ENCODE peak calls at places on chromosome 4, in ten cellular contexts. One of them, this sample, is unnamed. For H3K9me3, the result is how much of the 10 kb centered on the place peaks cover.

GRCh38 chr4:82801910-82802521 is 3.4 kb upstream of the SCD5 start:
- DNase-seq in ascending aorta: no peak
- DNase-seq in neural progenitor cell: no peak
- DNase-seq in IMR-90: peak
- DNase-seq in pancreas: no peak
- DNase-seq in right lobe of liver: no peak
- DNase-seq in mammary epithelial cell: peak
- DNase-seq in psoas muscle: no peak
- DNase-seq in uterus: no peak
- DNase-seq in upper lobe of right lung: no peak
- DNase-seq in this sample: no peak

GRCh38 chr4:156815717-156816319 is 155.8 kb downstream of the PDGFC start:
- DNase-seq in ascending aorta: no peak
- DNase-seq in neural progenitor cell: no peak
- DNase-seq in IMR-90: no peak
- DNase-seq in pancreas: no peak
- DNase-seq in right lobe of liver: no peak
- DNase-seq in mammary epithelial cell: no peak
- DNase-seq in psoas muscle: no peak
- DNase-seq in uterus: no peak
- DNase-seq in upper lobe of right lung: no peak
- DNase-seq in this sample: no peak

GRCh38 chr4:37803348-37803973 is 23.0 kb upstream of the PGM2 start:
- DNase-seq in ascending aorta: no peak
- DNase-seq in neural progenitor cell: peak
- DNase-seq in IMR-90: peak
- DNase-seq in pancreas: no peak
- DNase-seq in right lobe of liver: no peak
- DNase-seq in mammary epithelial cell: peak
- DNase-seq in psoas muscle: no peak
- DNase-seq in uterus: no peak
- DNase-seq in upper lobe of right lung: no peak
- DNase-seq in this sample: peak

GRCh38 chr4:73599182-73599581 is 21.1 kb downstream of the RASSF6 start:
- DNase-seq in ascending aorta: no peak
- DNase-seq in neural progenitor cell: peak
- DNase-seq in IMR-90: peak
- DNase-seq in pancreas: no peak
- DNase-seq in right lobe of liver: no peak
- DNase-seq in mammary epithelial cell: peak
- DNase-seq in psoas muscle: no peak
- DNase-seq in uterus: no peak
- DNase-seq in upper lobe of right lung: no peak
- DNase-seq in this sample: no peak

GRCh38 chr4:31362756-31363155 is 642.6 kb downstream of the PCDH7 start:
- DNase-seq in ascending aorta: no peak
- DNase-seq in neural progenitor cell: no peak
- DNase-seq in IMR-90: no peak
- DNase-seq in pancreas: no peak
- DNase-seq in right lobe of liver: no peak
- DNase-seq in mammary epithelial cell: no peak
- DNase-seq in psoas muscle: no peak
- DNase-seq in uterus: no peak
- DNase-seq in upper lobe of right lung: no peak
- DNase-seq in this sample: no peak

GRCh38 chr4:143559757-143560147 is 46.2 kb downstream of the SMARCA5 start:
- DNase-seq in ascending aorta: no peak
- DNase-seq in neural progenitor cell: no peak
- DNase-seq in IMR-90: no peak
- DNase-seq in pancreas: no peak
- DNase-seq in right lobe of liver: no peak
- DNase-seq in mammary epithelial cell: no peak
- DNase-seq in psoas muscle: no peak
- DNase-seq in uterus: no peak
- DNase-seq in upper lobe of right lung: no peak
- DNase-seq in this sample: peak

GRCh38 chr4:6354626-6355025 is 85.0 kb downstream of the WFS1 start:
- DNase-seq in ascending aorta: no peak
- DNase-seq in neural progenitor cell: no peak
- DNase-seq in IMR-90: no peak
- DNase-seq in pancreas: peak
- DNase-seq in right lobe of liver: no peak
- DNase-seq in mammary epithelial cell: no peak
- DNase-seq in psoas muscle: no peak
- DNase-seq in uterus: no peak
- DNase-seq in upper lobe of right lung: no peak
- DNase-seq in this sample: no peak

GRCh38 chr4:154595807-154596206 is 5.3 kb upstream of the FGA start:
- DNase-seq in ascending aorta: no peak
- DNase-seq in neural progenitor cell: no peak
- DNase-seq in IMR-90: no peak
- DNase-seq in pancreas: no peak
- DNase-seq in right lobe of liver: no peak
- DNase-seq in mammary epithelial cell: peak
- DNase-seq in psoas muscle: no peak
- DNase-seq in uterus: no peak
- DNase-seq in upper lobe of right lung: no peak
- DNase-seq in this sample: no peak

GRCh38 chr4:88592600-88593448 is 544 bp downstream of the HERC3 start:
- DNase-seq in ascending aorta: peak
- DNase-seq in neural progenitor cell: peak
- DNase-seq in IMR-90: peak
- DNase-seq in pancreas: peak
- DNase-seq in right lobe of liver: peak
- DNase-seq in mammary epithelial cell: peak
- DNase-seq in psoas muscle: peak
- DNase-seq in uterus: peak
- DNase-seq in upper lobe of right lung: peak
- DNase-seq in this sample: peak

GRCh38 chr4:132587626-132588025 is 561.5 kb upstream of the PCDH10 start:
- DNase-seq in ascending aorta: no peak
- DNase-seq in neural progenitor cell: no peak
- DNase-seq in IMR-90: no peak
- DNase-seq in pancreas: no peak
- DNase-seq in right lobe of liver: no peak
- DNase-seq in mammary epithelial cell: no peak
- DNase-seq in psoas muscle: no peak
- DNase-seq in uterus: no peak
- DNase-seq in upper lobe of right lung: no peak
- DNase-seq in this sample: no peak

GRCh38 chr4:20043992-20044391 is 207.7 kb upstream of the SLIT2 start:
- DNase-seq in ascending aorta: no peak
- DNase-seq in neural progenitor cell: no peak
- DNase-seq in IMR-90: no peak
- DNase-seq in pancreas: no peak
- DNase-seq in right lobe of liver: no peak
- DNase-seq in mammary epithelial cell: no peak
- DNase-seq in psoas muscle: no peak
- DNase-seq in uterus: no peak
- DNase-seq in upper lobe of right lung: no peak
- DNase-seq in this sample: no peak

GRCh38 chr4:185567828-185568442 is 32.6 kb upstream of the PDLIM3 start:
- DNase-seq in ascending aorta: peak
- DNase-seq in neural progenitor cell: no peak
- DNase-seq in IMR-90: peak
- DNase-seq in pancreas: peak
- DNase-seq in right lobe of liver: peak
- DNase-seq in mammary epithelial cell: no peak
- DNase-seq in psoas muscle: peak
- DNase-seq in uterus: peak
- DNase-seq in upper lobe of right lung: no peak
- DNase-seq in this sample: no peak

GRCh38 chr4:175646802-175647201 is 165.3 kb downstream of the GPM6A start:
- DNase-seq in ascending aorta: no peak
- DNase-seq in neural progenitor cell: no peak
- DNase-seq in IMR-90: no peak
- DNase-seq in pancreas: no peak
- DNase-seq in right lobe of liver: no peak
- DNase-seq in mammary epithelial cell: no peak
- DNase-seq in psoas muscle: no peak
- DNase-seq in uterus: no peak
- DNase-seq in upper lobe of right lung: no peak
- DNase-seq in this sample: no peak

GRCh38 chr4:40553995-40554394 is 75.7 kb downstream of the RBM47 start:
- DNase-seq in ascending aorta: no peak
- DNase-seq in neural progenitor cell: no peak
- DNase-seq in IMR-90: no peak
- DNase-seq in pancreas: no peak
- DNase-seq in right lobe of liver: no peak
- DNase-seq in mammary epithelial cell: no peak
- DNase-seq in psoas muscle: no peak
- DNase-seq in uterus: no peak
- DNase-seq in upper lobe of right lung: no peak
- DNase-seq in this sample: no peak

GRCh38 chr4:38034986-38035882 is 75.0 kb downstream of the PTTG2 start:
- DNase-seq in ascending aorta: no peak
- DNase-seq in neural progenitor cell: peak
- DNase-seq in IMR-90: peak
- DNase-seq in pancreas: no peak
- DNase-seq in right lobe of liver: no peak
- DNase-seq in mammary epithelial cell: peak
- DNase-seq in psoas muscle: no peak
- DNase-seq in uterus: peak
- DNase-seq in upper lobe of right lung: no peak
- DNase-seq in this sample: peak

GRCh38 chr4:92091335-92091734 is 212.4 kb upstream of the GRID2 start:
- DNase-seq in ascending aorta: no peak
- DNase-seq in neural progenitor cell: peak
- DNase-seq in IMR-90: no peak
- DNase-seq in pancreas: no peak
- DNase-seq in right lobe of liver: no peak
- DNase-seq in mammary epithelial cell: no peak
- DNase-seq in psoas muscle: no peak
- DNase-seq in uterus: no peak
- DNase-seq in upper lobe of right lung: no peak
- DNase-seq in this sample: no peak

GRCh38 chr4:92090887-92091286 is 212.9 kb upstream of the GRID2 start:
- DNase-seq in ascending aorta: no peak
- DNase-seq in neural progenitor cell: no peak
- DNase-seq in IMR-90: no peak
- DNase-seq in pancreas: no peak
- DNase-seq in right lobe of liver: no peak
- DNase-seq in mammary epithelial cell: no peak
- DNase-seq in psoas muscle: no peak
- DNase-seq in uterus: no peak
- DNase-seq in upper lobe of right lung: no peak
- DNase-seq in this sample: no peak
- H3K4me3 ChIP-seq in ascending aorta: no peak
- H3K4me3 ChIP-seq in neural progenitor cell: no peak
- H3K4me3 ChIP-seq in IMR-90: peak
- H3K4me3 ChIP-seq in pancreas: no peak
- H3K4me3 ChIP-seq in right lobe of liver: peak
- H3K4me3 ChIP-seq in mammary epithelial cell: no peak
- H3K4me3 ChIP-seq in psoas muscle: no peak
- H3K4me3 ChIP-seq in uterus: no peak
- H3K4me3 ChIP-seq in upper lobe of right lung: no peak
- H3K4me3 ChIP-seq in this sample: no peak

GRCh38 chr4:252065-252601 is 53.1 kb downstream of the ZNF732 start:
- DNase-seq in ascending aorta: no peak
- DNase-seq in neural progenitor cell: no peak
- DNase-seq in IMR-90: no peak
- DNase-seq in pancreas: no peak
- DNase-seq in right lobe of liver: no peak
- DNase-seq in mammary epithelial cell: no peak
- DNase-seq in psoas muscle: no peak
- DNase-seq in uterus: no peak
- DNase-seq in upper lobe of right lung: no peak
- DNase-seq in this sample: no peak
- H3K9me3 ChIP-seq in ascending aorta: half or more
- H3K9me3 ChIP-seq in neural progenitor cell: half or more
- H3K9me3 ChIP-seq in IMR-90: under half
- H3K9me3 ChIP-seq in pancreas: under half
- H3K9me3 ChIP-seq in right lobe of liver: under half
- H3K9me3 ChIP-seq in mammary epithelial cell: under half
- H3K9me3 ChIP-seq in psoas muscle: half or more
- H3K9me3 ChIP-seq in uterus: half or more
- H3K9me3 ChIP-seq in upper lobe of right lung: half or more
- H3K9me3 ChIP-seq in this sample: under half

GRCh38 chr4:69951602-69952001 is 13.9 kb downstream of the CSN2 start:
- DNase-seq in ascending aorta: no peak
- DNase-seq in neural progenitor cell: no peak
- DNase-seq in IMR-90: no peak
- DNase-seq in pancreas: no peak
- DNase-seq in right lobe of liver: no peak
- DNase-seq in mammary epithelial cell: no peak
- DNase-seq in psoas muscle: no peak
- DNase-seq in uterus: no peak
- DNase-seq in upper lobe of right lung: no peak
- DNase-seq in this sample: no peak
- H3K27ac ChIP-seq in ascending aorta: no peak
- H3K27ac ChIP-seq in neural progenitor cell: no peak
- H3K27ac ChIP-seq in IMR-90: no peak
- H3K27ac ChIP-seq in pancreas: no peak
- H3K27ac ChIP-seq in right lobe of liver: no peak
- H3K27ac ChIP-seq in mammary epithelial cell: no peak
- H3K27ac ChIP-seq in psoas muscle: no peak
- H3K27ac ChIP-seq in uterus: no peak
- H3K27ac ChIP-seq in upper lobe of right lung: no peak
- H3K27ac ChIP-seq in this sample: no peak

GRCh38 chr4:112876316-112876715 is 173.1 kb upstream of the ANK2 start:
- DNase-seq in ascending aorta: no peak
- DNase-seq in neural progenitor cell: no peak
- DNase-seq in IMR-90: no peak
- DNase-seq in pancreas: no peak
- DNase-seq in right lobe of liver: no peak
- DNase-seq in mammary epithelial cell: no peak
- DNase-seq in psoas muscle: no peak
- DNase-seq in uterus: no peak
- DNase-seq in upper lobe of right lung: no peak
- DNase-seq in this sample: no peak

GRCh38 chr4:112885897-112886296 is 163.6 kb upstream of the ANK2 start:
- DNase-seq in ascending aorta: no peak
- DNase-seq in neural progenitor cell: peak
- DNase-seq in IMR-90: no peak
- DNase-seq in pancreas: no peak
- DNase-seq in right lobe of liver: no peak
- DNase-seq in mammary epithelial cell: no peak
- DNase-seq in psoas muscle: no peak
- DNase-seq in uterus: no peak
- DNase-seq in upper lobe of right lung: no peak
- DNase-seq in this sample: no peak

GRCh38 chr4:112882286-112882685 is 167.2 kb upstream of the ANK2 start:
- DNase-seq in ascending aorta: no peak
- DNase-seq in neural progenitor cell: peak
- DNase-seq in IMR-90: no peak
- DNase-seq in pancreas: no peak
- DNase-seq in right lobe of liver: no peak
- DNase-seq in mammary epithelial cell: no peak
- DNase-seq in psoas muscle: no peak
- DNase-seq in uterus: no peak
- DNase-seq in upper lobe of right lung: no peak
- DNase-seq in this sample: no peak

DNA sequence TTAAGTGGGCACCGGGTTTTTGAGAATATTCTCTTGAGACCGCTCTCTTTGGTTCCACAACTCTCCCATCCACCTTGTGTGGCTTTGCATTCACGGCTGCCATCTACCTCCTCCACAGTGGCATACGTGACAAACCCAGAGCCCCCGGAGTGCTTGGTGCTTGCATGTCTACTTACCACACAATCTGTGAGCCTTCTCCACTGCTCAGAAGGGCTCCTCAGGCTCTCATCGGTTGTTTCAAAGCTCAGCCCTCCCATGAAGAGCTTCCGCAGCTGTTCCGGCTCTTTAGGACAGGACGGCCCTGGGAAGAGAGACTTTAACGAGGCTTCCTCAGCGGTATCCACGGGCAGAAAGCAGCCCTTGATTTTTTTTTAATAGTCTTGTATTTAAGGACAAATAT is 167.6 kb upstream of the ANK2 start:
- DNase-seq in ascending aorta: no peak
- DNase-seq in neural progenitor cell: peak
- DNase-seq in IMR-90: no peak
- DNase-seq in pancreas: no peak
- DNase-seq in right lobe of liver: no peak
- DNase-seq in mammary epithelial cell: no peak
- DNase-seq in psoas muscle: peak
- DNase-seq in uterus: peak
- DNase-seq in upper lobe of right lung: no peak
- DNase-seq in this sample: no peak
- H3K4me3 ChIP-seq in ascending aorta: no peak
- H3K4me3 ChIP-seq in neural progenitor cell: peak
- H3K4me3 ChIP-seq in IMR-90: no peak
- H3K4me3 ChIP-seq in pancreas: peak
- H3K4me3 ChIP-seq in right lobe of liver: no peak
- H3K4me3 ChIP-seq in mammary epithelial cell: no peak
- H3K4me3 ChIP-seq in psoas muscle: peak
- H3K4me3 ChIP-seq in uterus: peak
- H3K4me3 ChIP-seq in upper lobe of right lung: peak
- H3K4me3 ChIP-seq in this sample: no peak